ENCODE peak calls at places on chromosome 2, in six cellular contexts. One of them, this sample, is unnamed.

GRCh38 chr2:12428786-12429185 is 287.9 kb upstream of the TRIB2 start:
- DNase-seq in IMR-90: peak; percentile 68
- DNase-seq in fibroblast of lung: peak; percentile 88
- DNase-seq in aorta: no peak
- DNase-seq in small intestine: no peak
- DNase-seq in upper lobe of left lung: no peak
- DNase-seq in this sample: no peak

GRCh38 chr2:158688722-158689121 is 106.4 kb upstream of the DAPL1 start:
- DNase-seq in small intestine: no peak
- DNase-seq in upper lobe of left lung: no peak
- DNase-seq in IMR-90: peak; percentile 47
- DNase-seq in aorta: no peak
- DNase-seq in fibroblast of lung: peak; percentile 40
- DNase-seq in this sample: no peak

GRCh38 chr2:60519259-60519863 is 34.1 kb downstream of the BCL11A start:
- DNase-seq in IMR-90: peak; percentile 67
- DNase-seq in small intestine: peak; percentile 53
- DNase-seq in fibroblast of lung: no peak
- DNase-seq in aorta: no peak
- DNase-seq in upper lobe of left lung: no peak
- DNase-seq in this sample: no peak

GRCh38 chr2:39228413-39229209 is 15.2 kb downstream of the CDKL4 start:
- DNase-seq in IMR-90: no peak
- DNase-seq in aorta: no peak
- DNase-seq in upper lobe of left lung: no peak
- DNase-seq in fibroblast of lung: no peak
- DNase-seq in small intestine: peak; percentile 31
- DNase-seq in this sample: no peak

GRCh38 chr2:240638517-240639160 is 13.4 kb downstream of the GPR35 start:
- DNase-seq in upper lobe of left lung: no peak
- DNase-seq in small intestine: no peak
- DNase-seq in IMR-90: no peak
- DNase-seq in fibroblast of lung: no peak
- DNase-seq in aorta: peak; percentile 72
- DNase-seq in this sample: no peak

GRCh38 chr2:52704251-52704650 is 1063.4 kb upstream of the CHAC2 start:
- DNase-seq in upper lobe of left lung: no peak
- DNase-seq in IMR-90: no peak
- DNase-seq in small intestine: no peak
- DNase-seq in fibroblast of lung: no peak
- DNase-seq in aorta: no peak
- DNase-seq in this sample: no peak

GRCh38 chr2:147610491-147611050 is 234.3 kb upstream of the ACVR2A start:
- DNase-seq in upper lobe of left lung: no peak
- DNase-seq in small intestine: no peak
- DNase-seq in fibroblast of lung: no peak
- DNase-seq in aorta: no peak
- DNase-seq in IMR-90: no peak
- DNase-seq in this sample: no peak

GRCh38 chr2:135227386-135227785 is 175.3 kb downstream of the RAB3GAP1 start:
- DNase-seq in upper lobe of left lung: no peak
- DNase-seq in IMR-90: peak; percentile 60
- DNase-seq in aorta: no peak
- DNase-seq in fibroblast of lung: peak; percentile 70
- DNase-seq in small intestine: no peak
- DNase-seq in this sample: no peak

GRCh38 chr2:190069936-190070696 is 7.6 kb upstream of the MSTN start:
- DNase-seq in aorta: no peak
- DNase-seq in IMR-90: peak; percentile 75
- DNase-seq in upper lobe of left lung: no peak
- DNase-seq in fibroblast of lung: peak; percentile 85
- DNase-seq in small intestine: peak; percentile 53
- DNase-seq in this sample: no peak

GRCh38 chr2:44051948-44052347 is 56.2 kb upstream of the LRPPRC start:
- DNase-seq in IMR-90: no peak
- DNase-seq in small intestine: no peak
- DNase-seq in upper lobe of left lung: no peak
- DNase-seq in fibroblast of lung: no peak
- DNase-seq in aorta: no peak
- DNase-seq in this sample: no peak

GRCh38 chr2:200747668-200748618 is 63.8 kb upstream of the BZW1 start:
- DNase-seq in small intestine: no peak
- DNase-seq in upper lobe of left lung: no peak
- DNase-seq in IMR-90: peak; percentile 97
- DNase-seq in fibroblast of lung: peak; percentile 90
- DNase-seq in aorta: no peak
- DNase-seq in this sample: no peak

GRCh38 chr2:20288941-20289340 is 61.7 kb downstream of the PUM2 start:
- DNase-seq in upper lobe of left lung: no peak
- DNase-seq in IMR-90: no peak
- DNase-seq in fibroblast of lung: peak; percentile 62
- DNase-seq in aorta: no peak
- DNase-seq in small intestine: peak; percentile 5
- DNase-seq in this sample: no peak

GRCh38 chr2:182946949-182947348 is 80.5 kb upstream of the FRZB start:
- DNase-seq in upper lobe of left lung: no peak
- DNase-seq in small intestine: peak; percentile 51
- DNase-seq in IMR-90: peak; percentile 22
- DNase-seq in aorta: no peak
- DNase-seq in fibroblast of lung: no peak
- DNase-seq in this sample: no peak

GRCh38 chr2:109435866-109436634 is 177.7 kb downstream of the SEPTIN10 start:
- DNase-seq in fibroblast of lung: peak; percentile 52
- DNase-seq in upper lobe of left lung: no peak
- DNase-seq in small intestine: no peak
- DNase-seq in aorta: peak; percentile 93
- DNase-seq in IMR-90: peak; percentile 43
- DNase-seq in this sample: peak; percentile 82

GRCh38 chr2:189580662-189581353 is at the start of gene SLC40A1:
- DNase-seq in upper lobe of left lung: peak; percentile 96
- DNase-seq in aorta: peak; percentile 95
- DNase-seq in fibroblast of lung: peak; percentile 52
- DNase-seq in IMR-90: peak; percentile 36
- DNase-seq in small intestine: peak; percentile 89
- DNase-seq in this sample: peak; percentile 96

GRCh38 chr2:71457959-71458322 is 4.6 kb downstream of the DYSF start:
- DNase-seq in fibroblast of lung: no peak
- DNase-seq in upper lobe of left lung: no peak
- DNase-seq in aorta: no peak
- DNase-seq in small intestine: peak; percentile 24
- DNase-seq in IMR-90: no peak
- DNase-seq in this sample: no peak

GRCh38 chr2:71456617-71457016 is 3.3 kb downstream of the DYSF start:
- DNase-seq in IMR-90: no peak
- DNase-seq in small intestine: peak; percentile 16
- DNase-seq in upper lobe of left lung: no peak
- DNase-seq in aorta: no peak
- DNase-seq in fibroblast of lung: no peak
- DNase-seq in this sample: no peak

GRCh38 chr2:71458413-71459083 is 5.2 kb downstream of the DYSF start:
- DNase-seq in aorta: no peak
- DNase-seq in IMR-90: peak; percentile 58
- DNase-seq in upper lobe of left lung: no peak
- DNase-seq in fibroblast of lung: peak; percentile 16
- DNase-seq in small intestine: no peak
- DNase-seq in this sample: no peak

GRCh38 chr2:71455741-71456569 is 2.6 kb downstream of the DYSF start:
- DNase-seq in fibroblast of lung: no peak
- DNase-seq in small intestine: no peak
- DNase-seq in aorta: peak; percentile 81
- DNase-seq in upper lobe of left lung: no peak
- DNase-seq in IMR-90: no peak
- DNase-seq in this sample: no peak

DNA sequence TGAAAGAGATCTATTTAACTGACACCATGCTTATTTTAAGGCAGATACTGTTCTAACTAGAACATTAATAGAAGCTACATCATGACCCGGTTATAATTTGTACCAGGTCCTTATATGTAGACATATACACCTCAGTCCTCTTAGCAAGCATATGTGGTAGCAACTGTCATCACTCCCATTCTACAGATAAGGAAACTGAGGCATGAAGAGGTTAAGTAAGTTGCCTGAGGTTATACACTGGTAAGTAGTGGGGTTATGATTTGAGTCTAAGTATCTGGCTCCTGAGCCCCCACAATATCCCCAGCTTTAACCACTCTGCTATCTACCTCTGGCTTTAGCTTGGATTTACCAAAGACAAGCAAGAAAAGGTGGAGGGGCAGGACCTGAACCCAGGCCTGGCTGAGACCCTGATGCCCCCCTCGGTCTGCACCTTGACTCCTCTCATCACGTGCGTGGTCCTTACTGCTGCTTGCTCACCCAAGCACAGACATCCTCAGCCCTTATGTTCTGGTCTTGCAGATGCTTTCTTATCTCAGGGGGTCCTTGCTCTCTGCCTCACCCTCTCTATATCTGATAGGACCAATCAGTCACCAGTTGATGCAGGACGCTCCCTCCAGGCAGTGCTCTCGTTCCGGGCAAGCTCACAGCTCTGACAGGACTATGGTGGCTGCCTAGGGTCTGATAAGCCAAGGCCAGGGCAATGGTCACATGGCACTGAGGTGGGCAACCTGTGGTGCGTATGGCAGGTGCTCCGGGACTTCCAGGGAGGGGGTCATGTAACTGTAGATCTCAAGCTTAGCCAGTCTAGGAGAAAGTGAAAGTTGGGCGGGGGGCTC is 4.0 kb downstream of the DYSF start:
- DNase-seq in upper lobe of left lung: no peak
- DNase-seq in IMR-90: no peak
- DNase-seq in fibroblast of lung: no peak
- DNase-seq in aorta: no peak
- DNase-seq in small intestine: no peak
- DNase-seq in this sample: no peak
- H3K4me1 ChIP-seq in upper lobe of left lung: peaks cover 25% of the 10 kb centered on the region
- H3K4me1 ChIP-seq in IMR-90: peaks cover 5% of the 10 kb centered on the region
- H3K4me1 ChIP-seq in fibroblast of lung: no peaks in the 10 kb centered on the region
- H3K4me1 ChIP-seq in aorta: no peaks in the 10 kb centered on the region
- H3K4me1 ChIP-seq in small intestine: no peaks in the 10 kb centered on the region
- H3K4me1 ChIP-seq in this sample: peaks cover 39% of the 10 kb centered on the region

DNA sequence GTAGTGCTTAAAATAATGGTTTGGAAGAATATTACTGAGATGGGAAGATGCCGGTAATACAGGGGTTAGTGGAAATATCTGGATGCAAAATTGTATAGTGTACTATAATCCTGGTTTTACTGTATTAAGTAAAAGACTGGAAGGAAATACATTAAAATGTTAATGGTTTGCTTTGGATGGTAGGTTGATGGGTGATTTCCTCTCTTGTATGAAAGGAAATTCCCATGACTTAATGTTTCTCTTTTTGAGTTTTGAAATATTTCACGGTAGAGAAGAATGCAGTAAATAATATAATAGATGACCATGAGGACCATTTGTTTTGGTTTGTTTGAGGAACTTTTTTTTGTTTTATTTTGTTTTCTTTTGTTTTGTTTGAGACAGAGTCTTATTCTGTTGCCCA is 8.2 kb downstream of the SPTBN1 start:
- DNase-seq in fibroblast of lung: no peak
- DNase-seq in aorta: no peak
- DNase-seq in upper lobe of left lung: no peak
- DNase-seq in small intestine: no peak
- DNase-seq in IMR-90: no peak
- DNase-seq in this sample: no peak
- H3K4me1 ChIP-seq in fibroblast of lung: peaks cover 9% of the 10 kb centered on the region
- H3K4me1 ChIP-seq in aorta: no peaks in the 10 kb centered on the region
- H3K4me1 ChIP-seq in upper lobe of left lung: peaks cover 27% of the 10 kb centered on the region
- H3K4me1 ChIP-seq in small intestine: no peaks in the 10 kb centered on the region
- H3K4me1 ChIP-seq in IMR-90: peaks cover 3% of the 10 kb centered on the region
- H3K4me1 ChIP-seq in this sample: peaks cover 11% of the 10 kb centered on the region

DNA sequence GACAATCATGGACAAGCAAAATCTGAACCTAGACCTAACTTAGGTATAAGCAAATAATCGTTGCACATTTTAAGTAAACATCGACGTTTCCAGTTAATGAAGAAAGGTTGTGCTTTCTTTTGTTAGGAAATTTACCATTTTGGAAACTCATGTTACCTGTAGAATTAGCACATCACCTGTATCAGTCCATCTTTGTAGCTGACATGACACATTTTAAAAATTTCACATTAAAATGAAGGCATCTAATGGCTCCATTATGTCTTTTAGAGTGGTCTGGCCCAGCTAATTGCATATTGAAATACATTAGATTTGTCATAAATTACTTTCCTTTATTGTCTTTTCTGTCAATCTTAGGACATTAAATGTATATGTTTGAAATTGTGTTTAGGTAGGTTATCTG is 119.0 kb upstream of the MGAT5 start:
- DNase-seq in upper lobe of left lung: no peak
- DNase-seq in small intestine: no peak
- DNase-seq in fibroblast of lung: no peak
- DNase-seq in aorta: no peak
- DNase-seq in IMR-90: no peak
- DNase-seq in this sample: no peak
- H3K4me1 ChIP-seq in upper lobe of left lung: peaks cover 37% of the 10 kb centered on the region
- H3K4me1 ChIP-seq in small intestine: peaks cover 28% of the 10 kb centered on the region
- H3K4me1 ChIP-seq in fibroblast of lung: peaks cover 24% of the 10 kb centered on the region
- H3K4me1 ChIP-seq in aorta: peaks cover 2% of the 10 kb centered on the region
- H3K4me1 ChIP-seq in IMR-90: peaks cover 16% of the 10 kb centered on the region
- H3K4me1 ChIP-seq in this sample: peaks cover 17% of the 10 kb centered on the region

GRCh38 chr2:177217247-177217843 is 4.8 kb downstream of the HNRNPA3 start:
- DNase-seq in aorta: no peak
- DNase-seq in fibroblast of lung: no peak
- DNase-seq in upper lobe of left lung: no peak
- DNase-seq in small intestine: no peak
- DNase-seq in IMR-90: no peak
- DNase-seq in this sample: no peak
- H3K4me1 ChIP-seq in aorta: no peaks in the 10 kb centered on the region
- H3K4me1 ChIP-seq in fibroblast of lung: peaks cover 2% of the 10 kb centered on the region
- H3K4me1 ChIP-seq in upper lobe of left lung: peaks cover 31% of the 10 kb centered on the region
- H3K4me1 ChIP-seq in small intestine: no peaks in the 10 kb centered on the region
- H3K4me1 ChIP-seq in IMR-90: no peaks in the 10 kb centered on the region
- H3K4me1 ChIP-seq in this sample: peaks cover 3% of the 10 kb centered on the region

GRCh38 chr2:226190479-226191252 is 609.0 kb downstream of the IRS1 start:
- DNase-seq in aorta: no peak
- DNase-seq in upper lobe of left lung: no peak
- DNase-seq in IMR-90: peak; percentile 31
- DNase-seq in small intestine: no peak
- DNase-seq in fibroblast of lung: no peak
- DNase-seq in this sample: no peak
- H3K4me1 ChIP-seq in aorta: peaks cover under 1% of the 10 kb centered on the region
- H3K4me1 ChIP-seq in upper lobe of left lung: no peaks in the 10 kb centered on the region
- H3K4me1 ChIP-seq in IMR-90: peaks cover 14% of the 10 kb centered on the region
- H3K4me1 ChIP-seq in small intestine: no peaks in the 10 kb centered on the region
- H3K4me1 ChIP-seq in fibroblast of lung: peaks cover 12% of the 10 kb centered on the region
- H3K4me1 ChIP-seq in this sample: no peaks in the 10 kb centered on the region

DNA sequence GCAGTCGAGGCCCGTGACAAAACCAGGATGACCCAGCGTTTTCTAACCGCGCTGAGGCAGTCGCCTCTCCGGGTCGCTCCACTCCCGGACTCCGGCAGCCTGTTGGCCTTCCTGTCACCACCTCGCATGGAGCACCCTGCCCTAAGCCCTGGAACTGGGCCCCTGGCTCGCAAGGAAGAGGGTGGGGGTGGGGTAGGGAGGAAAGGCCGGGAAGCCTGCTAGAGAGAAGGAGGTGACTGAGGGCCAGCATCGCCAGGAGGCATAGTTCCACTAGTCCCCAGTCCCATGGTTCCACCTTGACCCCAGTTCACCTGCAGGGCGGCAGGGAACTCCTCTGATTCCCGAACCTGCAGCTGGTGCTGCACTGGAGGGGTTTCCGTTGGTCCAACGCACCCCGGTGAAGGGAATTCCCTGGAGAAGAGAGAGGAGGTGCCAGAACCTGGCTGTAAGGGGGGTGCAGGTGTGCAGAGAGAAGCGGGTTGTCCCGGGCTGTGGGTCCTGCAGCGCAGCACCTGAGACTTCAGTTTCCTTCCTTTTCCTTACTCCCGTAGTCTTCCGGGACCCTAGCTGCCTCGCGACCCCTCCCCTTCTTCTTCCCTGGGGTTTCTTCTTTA is 11.8 kb upstream of the EN1 start:
- DNase-seq in small intestine: no peak
- DNase-seq in upper lobe of left lung: no peak
- DNase-seq in aorta: no peak
- DNase-seq in IMR-90: no peak
- DNase-seq in fibroblast of lung: no peak
- DNase-seq in this sample: no peak
- H3K4me1 ChIP-seq in small intestine: no peaks in the 10 kb centered on the region
- H3K4me1 ChIP-seq in upper lobe of left lung: peaks cover 17% of the 10 kb centered on the region
- H3K4me1 ChIP-seq in aorta: no peaks in the 10 kb centered on the region
- H3K4me1 ChIP-seq in IMR-90: no peaks in the 10 kb centered on the region
- H3K4me1 ChIP-seq in fibroblast of lung: no peaks in the 10 kb centered on the region
- H3K4me1 ChIP-seq in this sample: no peaks in the 10 kb centered on the region